ENCODE peak calls at places on chromosomes 1 and 21, in five cellular contexts. G, Y, H, Z and L are unnamed samples.
A peak's percentile ranks its signal among the peaks of the same experiment; 100 is the strongest.

GRCh38 chr1:241776911-241777310 is 71.1 kb upstream of the EXO1 start:
- DNase-seq in G (no peak), Y (no peak), H (no peak), Z (no peak), L (no peak)

GRCh38 chr1:236808564-236809130 is 13.6 kb downstream of the MTR start:
- DNase-seq in G (peak; percentile 31), Y (no peak), H (peak; percentile 17), Z (no peak), L (no peak)

GRCh38 chr1:60169206-60169605 is 95.6 kb upstream of the C1orf87 start:
- DNase-seq in G (no peak), Y (no peak), H (no peak), Z (no peak), L (no peak)

GRCh38 chr1:97488505-97488904 is 432.3 kb downstream of the DPYD start:
- DNase-seq in G (no peak), Y (no peak), H (no peak), Z (no peak), L (no peak)

GRCh38 chr1:29285771-29286170 is 49.4 kb downstream of the PTPRU start:
- DNase-seq in G (no peak), Y (no peak), H (no peak), Z (no peak), L (no peak)

GRCh38 chr1:12413664-12414410 is 184.0 kb downstream of the VPS13D start:
- DNase-seq in G (no peak), Y (no peak), H (no peak), Z (no peak), L (no peak)

GRCh38 chr1:93804412-93804811 is 74.6 kb downstream of the DNTTIP2 start:
- DNase-seq in G (peak; percentile 97), Y (no peak), H (no peak), Z (no peak), L (no peak)

GRCh38 chr1:231866392-231867331 is 240.1 kb downstream of the DISC1 start:
- DNase-seq in G (peak; percentile 71), Y (peak; percentile 38), H (peak; percentile 36), Z (peak; percentile 65), L (peak; percentile 68)

GRCh38 chr1:158496379-158496778 is 24.4 kb downstream of the OR10R2 start:
- DNase-seq in G (peak; percentile 21), Y (no peak), H (no peak), Z (peak; percentile 6), L (peak; percentile 58)

GRCh38 chr21:44708213-44708865 is 3.0 kb downstream of the TSPEAR start:
- DNase-seq in G (no peak), Y (no peak), H (no peak), Z (no peak), L (no peak)

GRCh38 chr1:203607169-203607873 is 19.3 kb upstream of the ATP2B4 start:
- DNase-seq in G (peak; percentile 93), Y (no peak), H (no peak), Z (peak; percentile 74), L (peak; percentile 90)

GRCh38 chr21:33578959-33579542 is 9.4 kb downstream of the DONSON start:
- DNase-seq in G (peak; percentile 77), Y (no peak), H (no peak), Z (no peak), L (peak; percentile 52)

GRCh38 chr21:43300496-43301423 is 126.2 kb downstream of the SIK1 start:
- DNase-seq in G (no peak), Y (no peak), H (no peak), Z (no peak), L (no peak)

GRCh38 chr1:119475866-119476439 is 31.1 kb upstream of the HSD3B1 start:
- DNase-seq in G (peak; percentile 31), Y (peak; percentile 40), H (peak; percentile 46), Z (peak; percentile 64), L (peak; percentile 56)

GRCh38 chr1:231460614-231461013 is 38.5 kb upstream of the EGLN1 start:
- DNase-seq in G (no peak), Y (no peak), H (no peak), Z (peak; percentile 55), L (peak; percentile 94)

GRCh38 chr1:235992868-235993267 is 72.0 kb downstream of the NID1 start:
- DNase-seq in G (no peak), Y (no peak), H (no peak), Z (no peak), L (no peak)

DNA sequence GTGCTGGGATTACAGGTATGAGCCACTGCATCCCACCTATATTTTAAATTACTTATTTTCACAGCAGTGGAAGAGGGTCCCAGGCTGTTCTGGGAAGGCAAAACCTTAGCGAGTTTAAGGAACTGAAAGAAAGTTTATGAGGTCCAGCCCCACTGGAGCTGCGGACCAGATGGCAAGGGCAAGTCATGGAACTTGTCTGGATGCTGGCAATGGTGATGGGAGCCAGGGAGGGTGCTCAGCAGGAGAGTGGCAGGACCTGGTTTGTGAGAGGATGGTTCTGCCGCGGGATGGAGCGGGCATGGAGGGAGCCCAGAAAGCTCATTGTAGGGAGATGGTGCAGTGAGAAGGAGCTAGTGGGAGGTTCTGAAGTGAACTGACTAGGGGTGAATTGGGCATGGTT is 50.6 kb upstream of the SLC45A1 start:
- DNase-seq in G (no peak), Y (no peak), H (no peak), Z (no peak), L (no peak)
- TF ChIP-seq MYC in G (no peak), Y (no peak), H (no peak), Z (no peak), L (no peak)

DNA sequence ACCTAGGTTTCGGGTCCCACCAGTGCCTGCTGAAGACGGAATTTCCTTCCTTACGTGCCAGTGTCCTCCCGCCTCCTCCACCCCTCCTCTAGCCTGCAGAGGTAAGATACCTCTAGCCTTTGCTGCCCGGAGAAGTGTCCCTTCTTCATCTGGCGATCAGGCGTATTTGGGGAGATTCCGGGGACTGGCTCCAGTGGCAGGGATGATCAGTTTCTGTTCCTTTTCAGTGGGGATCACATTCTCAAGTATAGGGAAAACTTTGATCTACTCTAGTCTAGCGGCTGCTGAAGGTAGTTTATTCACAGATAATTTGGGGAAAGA is 668 bp downstream of the CEP350 start:
- DNase-seq in G (peak; percentile 49), Y (peak; percentile 3), H (no peak), Z (no peak), L (no peak)
- TF ChIP-seq MYC in G (no peak), Y (no peak), H (no peak), Z (no peak), L (no peak)

DNA sequence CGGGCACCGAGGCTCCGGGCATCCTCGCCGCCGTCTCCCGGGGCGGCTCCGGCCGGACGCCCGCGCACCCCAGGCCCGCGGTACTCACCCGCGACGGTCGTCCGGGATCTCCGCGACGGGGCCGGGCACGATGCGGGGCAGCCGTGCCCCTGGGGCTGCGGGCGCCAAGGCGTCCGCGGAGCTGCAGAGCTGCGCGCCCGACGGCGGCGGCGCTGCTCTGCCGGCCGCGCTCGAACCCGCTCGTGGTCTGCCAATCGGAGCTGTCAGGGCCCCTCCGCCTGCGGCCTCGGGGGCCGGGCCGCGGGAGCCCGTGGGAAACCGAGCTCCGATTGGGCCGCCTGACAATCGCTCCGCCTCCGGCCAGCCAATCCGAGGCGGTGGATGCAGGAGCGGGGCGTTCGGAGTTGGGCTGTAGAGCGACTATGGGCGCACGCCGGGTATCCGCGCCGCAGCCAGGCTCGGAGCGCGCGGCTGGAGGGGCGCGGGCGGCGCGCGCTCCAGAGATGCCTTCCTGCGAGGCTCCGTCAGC is 100.6 kb upstream of the SOD1 start:
- DNase-seq in G (peak; percentile 79), Y (peak; percentile 89), H (no peak), Z (no peak), L (peak; percentile 38)
- TF ChIP-seq MYC in G (no peak), Y (no peak), H (no peak), Z (no peak), L (no peak)

GRCh38 chr1:172914517-172915144 is 136.1 kb downstream of the TNFSF18 start:
- DNase-seq in G (peak; percentile 76), Y (no peak), H (no peak), Z (no peak), L (no peak)
- TF ChIP-seq MYC in G (no peak), Y (no peak), H (no peak), Z (no peak), L (no peak)

GRCh38 chr1:169909499-169909898 is 15.8 kb upstream of the SCYL3 start:
- DNase-seq in G (no peak), Y (no peak), H (no peak), Z (no peak), L (no peak)
- TF ChIP-seq MYC in G (no peak), Y (no peak), H (no peak), Z (no peak), L (no peak)

GRCh38 chr1:145936247-145936646 is 9.0 kb upstream of the RBM8A start:
- DNase-seq in G (no peak), Y (no peak), H (no peak), Z (no peak), L (no peak)
- TF ChIP-seq MYC in G (no peak), Y (no peak), H (no peak), Z (no peak), L (no peak)